ENCODE peak calls at places on chromosomes 7 and 10, in five cellular contexts. K, U, J, D and W are unnamed samples.

GRCh38 chr7:129845972-129846327 is 106.8 kb downstream of the UBE2H start:
- DNase-seq in U (no peak), K (no peak), J (no peak), D (no peak), W (no peak)

GRCh38 chr7:102072636-102073209 is 213.9 kb upstream of the SH2B2 start:
- DNase-seq in D (no peak), J (no peak), U (no peak), K (no peak), W (no peak)

GRCh38 chr7:26658080-26658697 is 206.2 kb downstream of the SKAP2 start:
- DNase-seq in U (no peak), D (no peak), K (no peak), J (no peak), W (no peak)

GRCh38 chr10:46550795-46551700 is 5.4 kb downstream of the GPRIN2 start:
- DNase-seq in U (no peak), J (no peak), K (no peak), D (peak; percentile 59), W (no peak)

GRCh38 chr7:4030346-4030745 is 651.7 kb upstream of the FOXK1 start:
- DNase-seq in D (no peak), J (no peak), U (no peak), K (no peak), W (no peak)

GRCh38 chr7:80133361-80134104 is 1.1 kb upstream of the GNAI1 start:
- DNase-seq in D (no peak), U (peak; percentile 16), J (no peak), K (no peak), W (no peak)

GRCh38 chr10:130750441-130750840 is 561.1 kb downstream of the TCERG1L start:
- DNase-seq in U (no peak), K (no peak), D (no peak), J (no peak), W (no peak)

GRCh38 chr10:17847586-17848296 is 38.6 kb downstream of the MRC1 start:
- DNase-seq in U (no peak), K (peak; percentile 15), J (peak; percentile 32), D (peak; percentile 10), W (no peak)

GRCh38 chr7:116138202-116138801 is 72.0 kb upstream of the TES start:
- DNase-seq in D (peak; percentile 70), J (peak; percentile 44), K (peak; percentile 49), U (peak; percentile 52), W (no peak)

GRCh38 chr7:37476428-37476827 is 27.8 kb upstream of the ELMO1 start:
- DNase-seq in D (no peak), K (no peak), U (no peak), J (no peak), W (no peak)

GRCh38 chr10:72238392-72239175 is 22.5 kb upstream of the ASCC1 start:
- DNase-seq in D (no peak), J (no peak), K (no peak), U (no peak), W (no peak)

GRCh38 chr10:81874878-81875679 is at the start of gene NRG3:
- DNase-seq in D (no peak), U (no peak), K (peak; percentile 30), J (peak; percentile 77), W (no peak)

GRCh38 chr10:72952901-72953223 is 1.7 kb downstream of the PLA2G12B start:
- DNase-seq in D (no peak), U (peak; percentile 71), J (no peak), K (no peak), W (no peak)

GRCh38 chr7:155796381-155797261 is 15.6 kb downstream of the SHH start:
- DNase-seq in U (no peak), D (peak; percentile 80), J (peak; percentile 93), K (peak; percentile 93), W (no peak)

GRCh38 chr10:27446091-27446918 is 57.8 kb upstream of the RAB18 start:
- DNase-seq in U (peak; percentile 3), J (peak; percentile 9), D (peak; percentile 6), K (peak; percentile 8), W (no peak)

GRCh38 chr7:80136276-80137045 is 1.8 kb downstream of the GNAI1 start:
- DNase-seq in J (no peak), K (no peak), U (no peak), D (no peak), W (no peak)

GRCh38 chr10:63115732-63116383 is 17.3 kb upstream of the NRBF2 start:
- DNase-seq in J (no peak), U (peak; percentile 67), K (no peak), D (peak; percentile 66), W (no peak)

GRCh38 chr10:21919117-21919516 is 84.4 kb downstream of the DNAJC1 start:
- DNase-seq in K (peak; percentile 18), J (peak; percentile 17), D (no peak), U (no peak), W (no peak)

GRCh38 chr10:59517961-59518360 is 155.6 kb upstream of the FAM13C start:
- DNase-seq in K (no peak), J (no peak), D (no peak), U (no peak), W (no peak)

GRCh38 chr10:85379338-85379737 is 987.3 kb downstream of the GRID1 start:
- DNase-seq in U (no peak), K (no peak), D (no peak), J (no peak), W (no peak)

GRCh38 chr7:23472974-23473847 is 2.9 kb upstream of the IGF2BP3 start:
- DNase-seq in U (peak; percentile 32), D (peak; percentile 60), K (no peak), J (peak; percentile 59), W (no peak)

GRCh38 chr10:105974803-105975456 is 1189.6 kb downstream of the SORCS1 start:
- DNase-seq in D (no peak), K (peak; percentile 39), U (no peak), J (no peak), W (no peak)

GRCh38 chr10:48309711-48310226 is 3.3 kb downstream of the MAPK8 start:
- DNase-seq in J (peak; percentile 25), D (peak; percentile 35), U (peak; percentile 41), K (no peak), W (no peak)

GRCh38 chr10:78981257-78981969 is 87.4 kb upstream of the ZMIZ1 start:
- DNase-seq in K (no peak), J (no peak), D (no peak), U (no peak), W (no peak)

GRCh38 chr10:118163227-118163626 is 116.5 kb upstream of the RAB11FIP2 start:
- DNase-seq in J (no peak), U (no peak), D (no peak), K (no peak), W (no peak)

GRCh38 chr10:32982293-32982709 is 24.3 kb upstream of the ITGB1 start:
- DNase-seq in U (no peak), D (no peak), J (no peak), K (no peak), W (no peak)

GRCh38 chr7:17646181-17646956 is 293.9 kb downstream of the SNX13 start:
- DNase-seq in K (no peak), D (no peak), J (peak; percentile 17), U (no peak), W (no peak)

GRCh38 chr7:112183266-112183665 is 22.9 kb downstream of the DOCK4 start:
- DNase-seq in J (no peak), D (no peak), U (peak; percentile 32), K (no peak), W (no peak)

GRCh38 chr7:112182749-112183148 is 23.4 kb downstream of the DOCK4 start:
- DNase-seq in K (no peak), D (no peak), U (peak; percentile 38), J (peak; percentile 46), W (no peak)

GRCh38 chr7:112185005-112185834 is 21.0 kb downstream of the DOCK4 start:
- DNase-seq in J (no peak), U (no peak), K (no peak), D (no peak), W (no peak)

GRCh38 chr7:112186300-112186699 is 19.9 kb downstream of the DOCK4 start:
- DNase-seq in J (no peak), K (no peak), D (no peak), U (no peak), W (no peak)

DNA sequence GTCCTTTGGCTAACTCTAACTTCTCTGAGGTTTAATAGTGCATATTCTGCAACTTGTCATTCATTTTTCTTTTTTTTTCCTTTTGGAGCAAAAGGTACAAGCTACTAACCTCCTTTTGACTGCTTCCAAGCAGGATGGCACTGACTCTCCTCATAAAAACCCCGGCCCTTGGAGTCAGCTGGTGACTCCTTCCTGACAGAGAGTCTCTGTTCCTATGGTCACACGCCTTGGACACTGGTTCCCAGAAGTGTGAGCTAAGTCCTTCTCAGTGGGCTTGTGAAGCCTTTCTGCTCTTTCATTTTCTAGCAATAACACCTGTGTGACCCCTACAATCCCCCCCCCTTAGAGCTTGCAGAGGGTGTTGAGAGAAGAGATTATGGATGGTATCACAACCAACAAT is 21.7 kb downstream of the DOCK4 start:
- DNase-seq in U (no peak), D (no peak), J (no peak), K (no peak), W (no peak)
- TF ChIP-seq FOXM1 in U (no peak), D (no peak), J (no peak), K (no peak), W (no peak)

DNA sequence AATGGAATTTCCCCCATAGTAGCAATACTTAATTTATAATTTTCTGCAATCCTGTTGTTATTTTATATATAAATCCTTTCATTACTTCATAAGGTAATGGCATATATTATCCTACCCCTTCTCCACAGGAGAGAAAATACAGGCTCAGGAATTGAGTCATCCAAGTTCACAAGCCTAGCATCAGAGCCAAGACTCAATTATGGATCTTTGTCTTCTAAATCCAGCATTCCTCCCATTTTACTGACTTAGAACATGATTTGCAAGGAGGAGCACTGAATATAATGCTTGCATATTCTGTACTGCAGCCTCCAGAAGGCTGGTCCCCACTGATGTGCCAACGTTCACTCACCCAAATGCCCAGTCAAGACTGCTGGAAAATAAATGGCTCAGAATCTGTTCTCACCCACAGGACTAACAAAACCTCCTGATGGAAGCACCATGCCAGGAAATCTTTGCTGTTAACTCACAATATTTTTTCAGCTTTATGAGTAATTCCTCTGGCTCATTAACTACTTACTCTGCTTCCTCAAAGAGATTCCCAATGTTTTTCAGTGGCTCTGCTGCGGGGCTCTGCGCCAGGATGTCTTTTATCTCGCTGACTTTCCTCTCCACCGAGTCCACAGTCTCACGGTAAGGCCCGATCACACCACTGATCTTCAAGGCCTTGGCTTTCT is 48.6 kb downstream of the DLD start:
- DNase-seq in D (no peak), J (no peak), U (no peak), K (no peak), W (no peak)
- TF ChIP-seq FOXM1 in D (no peak), J (peak; percentile 81), U (no peak), K (no peak), W (no peak)

GRCh38 chr10:113736576-113736975 is 14.9 kb upstream of the PLEKHS1 start:
- DNase-seq in D (no peak), K (no peak), J (no peak), U (no peak), W (no peak)

GRCh38 chr10:113733635-113734034 is 17.8 kb upstream of the PLEKHS1 start:
- DNase-seq in D (no peak), U (no peak), J (no peak), K (no peak), W (no peak)

GRCh38 chr10:113739031-113739430 is 12.5 kb upstream of the PLEKHS1 start:
- DNase-seq in U (no peak), K (no peak), D (no peak), J (no peak), W (no peak)

GRCh38 chr10:113732966-113733365 is 18.5 kb upstream of the PLEKHS1 start:
- DNase-seq in J (no peak), U (no peak), K (no peak), D (no peak), W (no peak)

GRCh38 chr10:113735913-113736312 is 15.6 kb upstream of the PLEKHS1 start:
- DNase-seq in K (no peak), U (peak; percentile 19), D (no peak), J (no peak), W (no peak)
- TF ChIP-seq FOXM1 in K (no peak), U (no peak), D (no peak), J (no peak), W (no peak)

GRCh38 chr10:133474027-133474426 is 20.3 kb downstream of the SCART1 start:
- DNase-seq in J (no peak), K (peak; percentile 5), U (no peak), D (no peak), W (no peak)
- TF ChIP-seq FOXM1 in J (no peak), K (no peak), U (no peak), D (no peak), W (no peak)